ENCODE peak calls at places on chromosomes 4 and X, in seven cellular contexts. One of them, this sample, is unnamed.
A peak's percentile ranks its signal among the peaks of the same experiment; 100 is the strongest.

GRCh38 chrX:13607996-13608365 is 38.6 kb downstream of the EGFL6 start:
- DNase-seq in AG04450: no peak
- DNase-seq in mesothelial cell of epicardium: no peak
- DNase-seq in prostate gland: no peak
- DNase-seq in left ventricle myocardium inferior: no peak
- DNase-seq in thoracic aorta: no peak
- DNase-seq in H9: no peak
- DNase-seq in this sample: no peak

GRCh38 chr4:15336410-15337184 is 91.2 kb upstream of the C1QTNF7 start:
- DNase-seq in thoracic aorta: no peak
- DNase-seq in mesothelial cell of epicardium: no peak
- DNase-seq in H9: peak; percentile 42
- DNase-seq in left ventricle myocardium inferior: no peak
- DNase-seq in AG04450: peak; percentile 76
- DNase-seq in prostate gland: no peak
- DNase-seq in this sample: no peak

GRCh38 chr4:73901031-73901430 is 31.8 kb downstream of the CXCL1 start:
- DNase-seq in H9: no peak
- DNase-seq in prostate gland: no peak
- DNase-seq in mesothelial cell of epicardium: no peak
- DNase-seq in left ventricle myocardium inferior: no peak
- DNase-seq in AG04450: no peak
- DNase-seq in thoracic aorta: no peak
- DNase-seq in this sample: no peak

GRCh38 chr4:114052227-114052626 is 72.8 kb upstream of the ARSJ start:
- DNase-seq in prostate gland: no peak
- DNase-seq in AG04450: no peak
- DNase-seq in left ventricle myocardium inferior: no peak
- DNase-seq in thoracic aorta: no peak
- DNase-seq in H9: no peak
- DNase-seq in mesothelial cell of epicardium: no peak
- DNase-seq in this sample: no peak

GRCh38 chr4:1072830-1073446 is 40.4 kb downstream of the RNF212 start:
- DNase-seq in left ventricle myocardium inferior: no peak
- DNase-seq in thoracic aorta: no peak
- DNase-seq in H9: peak; percentile 67
- DNase-seq in AG04450: no peak
- DNase-seq in prostate gland: peak; percentile 36
- DNase-seq in mesothelial cell of epicardium: peak; percentile 50
- DNase-seq in this sample: peak; percentile 26

GRCh38 chr4:108794136-108794535 is 31.3 kb upstream of the ETNPPL start:
- DNase-seq in mesothelial cell of epicardium: no peak
- DNase-seq in prostate gland: no peak
- DNase-seq in H9: no peak
- DNase-seq in AG04450: no peak
- DNase-seq in left ventricle myocardium inferior: no peak
- DNase-seq in thoracic aorta: no peak
- DNase-seq in this sample: no peak

GRCh38 chr4:141898336-141898735 is 262.0 kb downstream of the IL15 start:
- DNase-seq in prostate gland: no peak
- DNase-seq in thoracic aorta: no peak
- DNase-seq in left ventricle myocardium inferior: no peak
- DNase-seq in AG04450: no peak
- DNase-seq in H9: no peak
- DNase-seq in mesothelial cell of epicardium: no peak
- DNase-seq in this sample: no peak

GRCh38 chrX:47112316-47112954 is 32.1 kb downstream of the NDUFB11 start:
- DNase-seq in AG04450: no peak
- DNase-seq in thoracic aorta: no peak
- DNase-seq in left ventricle myocardium inferior: no peak
- DNase-seq in H9: peak; percentile 34
- DNase-seq in mesothelial cell of epicardium: no peak
- DNase-seq in prostate gland: peak; percentile 4
- DNase-seq in this sample: no peak

GRCh38 chr4:140996757-140997156 is 136.5 kb downstream of the RNF150 start:
- DNase-seq in mesothelial cell of epicardium: no peak
- DNase-seq in thoracic aorta: no peak
- DNase-seq in H9: no peak
- DNase-seq in left ventricle myocardium inferior: no peak
- DNase-seq in prostate gland: no peak
- DNase-seq in AG04450: peak; percentile 18
- DNase-seq in this sample: no peak

GRCh38 chrX:16953606-16954211 is 7.3 kb downstream of the REPS2 start:
- DNase-seq in mesothelial cell of epicardium: no peak
- DNase-seq in prostate gland: no peak
- DNase-seq in H9: no peak
- DNase-seq in left ventricle myocardium inferior: no peak
- DNase-seq in thoracic aorta: no peak
- DNase-seq in AG04450: no peak
- DNase-seq in this sample: no peak

GRCh38 chrX:136176399-136176825 is 29.1 kb downstream of the FHL1 start:
- DNase-seq in mesothelial cell of epicardium: no peak
- DNase-seq in thoracic aorta: no peak
- DNase-seq in H9: no peak
- DNase-seq in AG04450: peak; percentile 81
- DNase-seq in prostate gland: no peak
- DNase-seq in left ventricle myocardium inferior: no peak
- DNase-seq in this sample: no peak

GRCh38 chrX:154373340-154374306 is 811 bp downstream of the FLNA start:
- DNase-seq in left ventricle myocardium inferior: peak; percentile 41
- DNase-seq in H9: peak; percentile 93
- DNase-seq in AG04450: peak; percentile 73
- DNase-seq in mesothelial cell of epicardium: peak; percentile 72
- DNase-seq in thoracic aorta: no peak
- DNase-seq in prostate gland: peak; percentile 70
- DNase-seq in this sample: peak; percentile 57

GRCh38 chrX:17632942-17633341 is 104.4 kb upstream of the SCML1 start:
- DNase-seq in left ventricle myocardium inferior: no peak
- DNase-seq in H9: no peak
- DNase-seq in prostate gland: no peak
- DNase-seq in AG04450: no peak
- DNase-seq in mesothelial cell of epicardium: no peak
- DNase-seq in thoracic aorta: no peak
- DNase-seq in this sample: no peak

GRCh38 chr4:11182586-11183357 is 245.9 kb downstream of the HS3ST1 start:
- DNase-seq in thoracic aorta: no peak
- DNase-seq in H9: no peak
- DNase-seq in prostate gland: no peak
- DNase-seq in left ventricle myocardium inferior: no peak
- DNase-seq in AG04450: no peak
- DNase-seq in mesothelial cell of epicardium: no peak
- DNase-seq in this sample: no peak

GRCh38 chrX:2342878-2343277 is 157.9 kb downstream of the DHRSX start:
- DNase-seq in mesothelial cell of epicardium: no peak
- DNase-seq in thoracic aorta: no peak
- DNase-seq in prostate gland: no peak
- DNase-seq in left ventricle myocardium inferior: no peak
- DNase-seq in H9: no peak
- DNase-seq in AG04450: peak; percentile 70
- DNase-seq in this sample: no peak

GRCh38 chr4:73413294-73413755 is 9.2 kb downstream of the ALB start:
- DNase-seq in AG04450: no peak
- DNase-seq in mesothelial cell of epicardium: no peak
- DNase-seq in thoracic aorta: no peak
- DNase-seq in left ventricle myocardium inferior: no peak
- DNase-seq in H9: no peak
- DNase-seq in prostate gland: no peak
- DNase-seq in this sample: no peak

GRCh38 chrX:113651306-113651705 is 810.7 kb upstream of the AMOT start:
- DNase-seq in mesothelial cell of epicardium: no peak
- DNase-seq in AG04450: no peak
- DNase-seq in H9: no peak
- DNase-seq in left ventricle myocardium inferior: no peak
- DNase-seq in thoracic aorta: no peak
- DNase-seq in prostate gland: no peak
- DNase-seq in this sample: no peak

GRCh38 chrX:41935827-41936226 is 12.5 kb upstream of the CASK start:
- DNase-seq in prostate gland: no peak
- DNase-seq in AG04450: no peak
- DNase-seq in thoracic aorta: no peak
- DNase-seq in H9: no peak
- DNase-seq in left ventricle myocardium inferior: no peak
- DNase-seq in mesothelial cell of epicardium: no peak
- DNase-seq in this sample: no peak

GRCh38 chr4:39319678-39320077 is 46.5 kb downstream of the RFC1 start:
- DNase-seq in H9: no peak
- DNase-seq in prostate gland: no peak
- DNase-seq in mesothelial cell of epicardium: no peak
- DNase-seq in left ventricle myocardium inferior: no peak
- DNase-seq in thoracic aorta: no peak
- DNase-seq in AG04450: peak; percentile 63
- DNase-seq in this sample: no peak

GRCh38 chr4:83208371-83208770 is 76.2 kb downstream of the COQ2 start:
- DNase-seq in H9: no peak
- DNase-seq in prostate gland: no peak
- DNase-seq in left ventricle myocardium inferior: no peak
- DNase-seq in mesothelial cell of epicardium: no peak
- DNase-seq in thoracic aorta: no peak
- DNase-seq in AG04450: no peak
- DNase-seq in this sample: no peak

GRCh38 chr4:151644625-151645024 is 116.2 kb downstream of the GATB start:
- DNase-seq in left ventricle myocardium inferior: no peak
- DNase-seq in prostate gland: no peak
- DNase-seq in AG04450: no peak
- DNase-seq in thoracic aorta: no peak
- DNase-seq in mesothelial cell of epicardium: no peak
- DNase-seq in H9: peak; percentile 75
- DNase-seq in this sample: no peak

GRCh38 chr4:6634746-6635145 is 5.7 kb upstream of the MRFAP1 start:
- DNase-seq in thoracic aorta: no peak
- DNase-seq in H9: no peak
- DNase-seq in left ventricle myocardium inferior: no peak
- DNase-seq in AG04450: no peak
- DNase-seq in mesothelial cell of epicardium: no peak
- DNase-seq in prostate gland: no peak
- DNase-seq in this sample: no peak

DNA sequence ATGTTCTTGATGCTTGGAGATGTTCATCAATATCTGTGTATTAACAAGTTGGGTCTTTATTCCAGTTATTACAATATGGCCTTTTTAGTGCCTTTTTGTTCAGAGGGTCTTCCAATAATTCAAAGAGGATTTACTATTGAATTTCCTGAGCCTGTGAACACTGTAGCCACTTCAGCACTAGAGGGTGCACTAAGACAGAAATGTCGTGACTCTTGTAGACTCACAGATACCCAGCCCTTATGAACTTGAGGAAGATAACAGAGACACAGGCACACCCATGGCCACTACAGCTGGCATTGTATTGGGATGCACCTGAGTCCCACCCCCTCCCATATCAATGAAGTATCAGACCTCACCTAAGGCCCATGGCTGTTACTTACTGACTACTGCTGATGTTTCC is 54.4 kb upstream of the ACTRT1 start:
- DNase-seq in left ventricle myocardium inferior: no peak
- DNase-seq in AG04450: no peak
- DNase-seq in mesothelial cell of epicardium: no peak
- DNase-seq in thoracic aorta: no peak
- DNase-seq in prostate gland: no peak
- DNase-seq in H9: peak; percentile 28
- DNase-seq in this sample: no peak
- TF ChIP-seq CTCF in left ventricle myocardium inferior: no peak
- TF ChIP-seq CTCF in AG04450: no peak
- TF ChIP-seq CTCF in mesothelial cell of epicardium: no peak
- TF ChIP-seq CTCF in thoracic aorta: no peak
- TF ChIP-seq CTCF in prostate gland: no peak
- TF ChIP-seq CTCF in H9: peak; percentile 75
- TF ChIP-seq CTCF in this sample: no peak

GRCh38 chr4:124711469-124712416 is 789 bp downstream of the ANKRD50 start:
- DNase-seq in H9: peak; percentile 84
- DNase-seq in thoracic aorta: no peak
- DNase-seq in AG04450: peak; percentile 32
- DNase-seq in left ventricle myocardium inferior: no peak
- DNase-seq in prostate gland: peak; percentile 57
- DNase-seq in mesothelial cell of epicardium: no peak
- DNase-seq in this sample: peak; percentile 51
- TF ChIP-seq CTCF in H9: no peak
- TF ChIP-seq CTCF in thoracic aorta: no peak
- TF ChIP-seq CTCF in AG04450: peak; percentile 32
- TF ChIP-seq CTCF in left ventricle myocardium inferior: no peak
- TF ChIP-seq CTCF in prostate gland: peak; percentile 8
- TF ChIP-seq CTCF in mesothelial cell of epicardium: no peak
- TF ChIP-seq CTCF in this sample: no peak

DNA sequence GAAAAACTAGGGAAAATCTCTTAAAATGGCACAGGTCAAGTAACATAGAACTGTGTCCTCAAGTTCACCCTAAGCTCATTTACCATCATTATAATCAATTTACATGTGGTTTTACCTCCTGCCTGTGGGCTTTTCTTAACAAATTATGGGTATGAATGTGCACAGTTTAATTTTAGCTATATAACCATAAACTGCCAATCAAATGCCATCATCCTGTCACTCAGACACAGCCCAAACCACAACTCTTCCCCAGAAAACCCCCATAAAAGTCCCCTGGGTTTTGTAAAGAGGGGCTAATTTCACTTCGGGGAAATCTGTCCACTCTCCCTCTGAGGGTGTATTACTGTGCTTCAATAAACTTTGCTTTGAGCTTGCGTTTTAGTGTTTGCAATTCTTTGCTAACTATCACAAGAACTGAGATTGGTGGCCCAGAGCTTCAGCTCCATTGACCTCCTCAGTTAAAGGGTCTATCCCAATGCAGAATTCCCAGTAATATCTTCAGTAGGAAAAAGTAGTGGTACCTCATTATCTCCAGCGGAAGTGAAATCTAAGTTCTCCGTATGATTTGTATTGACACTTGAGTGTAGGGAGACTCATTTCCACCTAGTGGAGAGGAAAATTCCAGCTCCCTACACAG is 394.6 kb downstream of the SPOCK3 start:
- DNase-seq in left ventricle myocardium inferior: no peak
- DNase-seq in thoracic aorta: no peak
- DNase-seq in prostate gland: no peak
- DNase-seq in AG04450: no peak
- DNase-seq in mesothelial cell of epicardium: no peak
- DNase-seq in H9: no peak
- DNase-seq in this sample: no peak
- TF ChIP-seq CTCF in left ventricle myocardium inferior: no peak
- TF ChIP-seq CTCF in thoracic aorta: no peak
- TF ChIP-seq CTCF in prostate gland: no peak
- TF ChIP-seq CTCF in AG04450: no peak
- TF ChIP-seq CTCF in mesothelial cell of epicardium: no peak
- TF ChIP-seq CTCF in H9: no peak
- TF ChIP-seq CTCF in this sample: no peak

GRCh38 chrX:7582191-7582590 is 260.8 kb upstream of the VCX start:
- DNase-seq in H9: no peak
- DNase-seq in left ventricle myocardium inferior: no peak
- DNase-seq in AG04450: no peak
- DNase-seq in prostate gland: no peak
- DNase-seq in mesothelial cell of epicardium: no peak
- DNase-seq in thoracic aorta: no peak
- DNase-seq in this sample: no peak

GRCh38 chrX:7580127-7580526 is 262.8 kb upstream of the VCX start:
- DNase-seq in AG04450: no peak
- DNase-seq in left ventricle myocardium inferior: no peak
- DNase-seq in H9: no peak
- DNase-seq in mesothelial cell of epicardium: no peak
- DNase-seq in prostate gland: no peak
- DNase-seq in thoracic aorta: no peak
- DNase-seq in this sample: no peak

DNA sequence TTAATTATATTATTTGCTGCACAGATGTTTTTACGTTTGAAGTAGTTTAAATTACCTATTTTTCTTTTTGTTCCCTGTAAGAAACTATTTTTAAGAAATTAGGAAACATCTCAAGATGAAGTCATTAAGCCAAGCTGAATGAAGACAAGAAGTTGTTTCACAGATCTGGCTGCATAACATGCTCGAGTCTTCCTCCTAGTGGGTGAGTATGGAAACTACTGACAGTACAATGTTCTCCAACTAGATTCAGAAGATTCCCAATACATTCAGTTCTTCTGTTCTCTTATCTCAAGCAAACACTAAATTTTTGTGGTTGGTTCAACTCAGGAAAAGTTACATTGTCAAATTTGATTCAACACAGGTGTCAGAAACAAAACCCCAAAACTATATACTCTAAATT is 256.8 kb upstream of the VCX start:
- DNase-seq in AG04450: no peak
- DNase-seq in mesothelial cell of epicardium: no peak
- DNase-seq in thoracic aorta: no peak
- DNase-seq in left ventricle myocardium inferior: no peak
- DNase-seq in H9: no peak
- DNase-seq in prostate gland: no peak
- DNase-seq in this sample: no peak
- TF ChIP-seq CTCF in AG04450: peak; percentile 40
- TF ChIP-seq CTCF in mesothelial cell of epicardium: peak; percentile 68
- TF ChIP-seq CTCF in thoracic aorta: peak; percentile 15
- TF ChIP-seq CTCF in left ventricle myocardium inferior: peak; percentile 50
- TF ChIP-seq CTCF in H9: peak; percentile 73
- TF ChIP-seq CTCF in prostate gland: peak; percentile 18
- TF ChIP-seq CTCF in this sample: peak; percentile 52

This sample was measured in dorsolateral prefrontal cortex.